ENCODE peak calls at places on chromosomes 12 and 14, in seven cellular contexts. One of them, this sample, is unnamed.

GRCh38 chr12:108214486-108214885 is 85.4 kb downstream of the WSCD2 start:
- DNase-seq in AG04450: no peak
- DNase-seq in H4: no peak
- DNase-seq in stimulated activated CD4-positive, alpha-beta T cell treated with anti-CD3 and anti-CD28 coated beads, Interleukin-15, amount 100 ng/mL, for 48 hours: no peak
- DNase-seq in fibroblast of the conjunctiva: no peak
- DNase-seq in non-pigmented ciliary epithelial cell: no peak
- DNase-seq in left kidney: peak
- DNase-seq in this sample: no peak

GRCh38 chr12:123141615-123142517 is 9.0 kb downstream of the PITPNM2 start:
- DNase-seq in AG04450: peak
- DNase-seq in H4: peak
- DNase-seq in stimulated activated CD4-positive, alpha-beta T cell treated with anti-CD3 and anti-CD28 coated beads, Interleukin-15, amount 100 ng/mL, for 48 hours: no peak
- DNase-seq in fibroblast of the conjunctiva: no peak
- DNase-seq in non-pigmented ciliary epithelial cell: peak
- DNase-seq in left kidney: peak
- DNase-seq in this sample: no peak

GRCh38 chr12:48084066-48084465 is 21.8 kb downstream of the SENP1 start:
- DNase-seq in AG04450: no peak
- DNase-seq in H4: no peak
- DNase-seq in stimulated activated CD4-positive, alpha-beta T cell treated with anti-CD3 and anti-CD28 coated beads, Interleukin-15, amount 100 ng/mL, for 48 hours: no peak
- DNase-seq in fibroblast of the conjunctiva: no peak
- DNase-seq in non-pigmented ciliary epithelial cell: no peak
- DNase-seq in left kidney: peak
- DNase-seq in this sample: peak

GRCh38 chr12:15208871-15209656 is 12.2 kb downstream of the RERG start:
- DNase-seq in AG04450: no peak
- DNase-seq in H4: no peak
- DNase-seq in stimulated activated CD4-positive, alpha-beta T cell treated with anti-CD3 and anti-CD28 coated beads, Interleukin-15, amount 100 ng/mL, for 48 hours: no peak
- DNase-seq in fibroblast of the conjunctiva: no peak
- DNase-seq in non-pigmented ciliary epithelial cell: no peak
- DNase-seq in left kidney: peak
- DNase-seq in this sample: no peak

GRCh38 chr12:49482095-49483051 is 56.5 kb upstream of the KCNH3 start:
- DNase-seq in AG04450: no peak
- DNase-seq in H4: no peak
- DNase-seq in stimulated activated CD4-positive, alpha-beta T cell treated with anti-CD3 and anti-CD28 coated beads, Interleukin-15, amount 100 ng/mL, for 48 hours: no peak
- DNase-seq in fibroblast of the conjunctiva: no peak
- DNase-seq in non-pigmented ciliary epithelial cell: no peak
- DNase-seq in left kidney: no peak
- DNase-seq in this sample: no peak

GRCh38 chr14:75254901-75255300 is 23.7 kb upstream of the FOS start:
- DNase-seq in AG04450: no peak
- DNase-seq in H4: no peak
- DNase-seq in stimulated activated CD4-positive, alpha-beta T cell treated with anti-CD3 and anti-CD28 coated beads, Interleukin-15, amount 100 ng/mL, for 48 hours: no peak
- DNase-seq in fibroblast of the conjunctiva: no peak
- DNase-seq in non-pigmented ciliary epithelial cell: no peak
- DNase-seq in left kidney: peak
- DNase-seq in this sample: no peak

GRCh38 chr12:131700271-131700670 is 10.6 kb upstream of the SFSWAP start:
- DNase-seq in AG04450: no peak
- DNase-seq in H4: no peak
- DNase-seq in stimulated activated CD4-positive, alpha-beta T cell treated with anti-CD3 and anti-CD28 coated beads, Interleukin-15, amount 100 ng/mL, for 48 hours: no peak
- DNase-seq in fibroblast of the conjunctiva: no peak
- DNase-seq in non-pigmented ciliary epithelial cell: no peak
- DNase-seq in left kidney: no peak
- DNase-seq in this sample: no peak

GRCh38 chr12:26810330-26810729 is 22.7 kb downstream of the ITPR2 start:
- DNase-seq in AG04450: no peak
- DNase-seq in H4: no peak
- DNase-seq in stimulated activated CD4-positive, alpha-beta T cell treated with anti-CD3 and anti-CD28 coated beads, Interleukin-15, amount 100 ng/mL, for 48 hours: no peak
- DNase-seq in fibroblast of the conjunctiva: peak
- DNase-seq in non-pigmented ciliary epithelial cell: no peak
- DNase-seq in left kidney: peak
- DNase-seq in this sample: no peak

GRCh38 chr12:99277566-99277965 is 370.0 kb upstream of the GARIN6 start:
- DNase-seq in AG04450: no peak
- DNase-seq in H4: no peak
- DNase-seq in stimulated activated CD4-positive, alpha-beta T cell treated with anti-CD3 and anti-CD28 coated beads, Interleukin-15, amount 100 ng/mL, for 48 hours: no peak
- DNase-seq in fibroblast of the conjunctiva: no peak
- DNase-seq in non-pigmented ciliary epithelial cell: no peak
- DNase-seq in left kidney: no peak
- DNase-seq in this sample: no peak

GRCh38 chr12:69042970-69043369 is 110.0 kb upstream of the CPM start:
- DNase-seq in AG04450: no peak
- DNase-seq in H4: no peak
- DNase-seq in stimulated activated CD4-positive, alpha-beta T cell treated with anti-CD3 and anti-CD28 coated beads, Interleukin-15, amount 100 ng/mL, for 48 hours: no peak
- DNase-seq in fibroblast of the conjunctiva: no peak
- DNase-seq in non-pigmented ciliary epithelial cell: no peak
- DNase-seq in left kidney: no peak
- DNase-seq in this sample: no peak

GRCh38 chr14:103091883-103092222 is 2.7 kb upstream of the EXOC3L4 start:
- DNase-seq in AG04450: no peak
- DNase-seq in H4: no peak
- DNase-seq in stimulated activated CD4-positive, alpha-beta T cell treated with anti-CD3 and anti-CD28 coated beads, Interleukin-15, amount 100 ng/mL, for 48 hours: no peak
- DNase-seq in fibroblast of the conjunctiva: no peak
- DNase-seq in non-pigmented ciliary epithelial cell: no peak
- DNase-seq in left kidney: no peak
- DNase-seq in this sample: no peak

GRCh38 chr12:53381739-53382630 is 2.0 kb downstream of the SP1 start:
- DNase-seq in AG04450: no peak
- DNase-seq in H4: peak
- DNase-seq in stimulated activated CD4-positive, alpha-beta T cell treated with anti-CD3 and anti-CD28 coated beads, Interleukin-15, amount 100 ng/mL, for 48 hours: no peak
- DNase-seq in fibroblast of the conjunctiva: peak
- DNase-seq in non-pigmented ciliary epithelial cell: no peak
- DNase-seq in left kidney: peak
- DNase-seq in this sample: no peak

GRCh38 chr14:93114068-93114710 is 1.5 kb downstream of the ITPK1 start:
- DNase-seq in AG04450: no peak
- DNase-seq in H4: no peak
- DNase-seq in stimulated activated CD4-positive, alpha-beta T cell treated with anti-CD3 and anti-CD28 coated beads, Interleukin-15, amount 100 ng/mL, for 48 hours: no peak
- DNase-seq in fibroblast of the conjunctiva: no peak
- DNase-seq in non-pigmented ciliary epithelial cell: no peak
- DNase-seq in left kidney: no peak
- DNase-seq in this sample: peak

This sample was measured in NCI-H1092 treated with DMSO at 0.1 percent for 48 hours.